ENCODE peak calls at places on chromosomes 4 and X, in five cellular contexts. One of them, this sample, is unnamed.

GRCh38 chr4:147118523-147118922 is 172.9 kb upstream of the TTC29 start:
- DNase-seq in NCI-H1694: no peak
- DNase-seq in GM06990: no peak
- DNase-seq in T-helper 2 cell: no peak
- DNase-seq in bronchial epithelial cell: no peak
- DNase-seq in this sample: no peak

GRCh38 chr4:5941601-5942000 is 48.7 kb upstream of the CRMP1 start:
- DNase-seq in NCI-H1694: no peak
- DNase-seq in GM06990: no peak
- DNase-seq in T-helper 2 cell: no peak
- DNase-seq in bronchial epithelial cell: no peak
- DNase-seq in this sample: no peak

GRCh38 chrX:134761788-134762187 is 103.5 kb upstream of the PLAC1 start:
- DNase-seq in NCI-H1694: peak
- DNase-seq in GM06990: no peak
- DNase-seq in T-helper 2 cell: no peak
- DNase-seq in bronchial epithelial cell: no peak
- DNase-seq in this sample: no peak

GRCh38 chrX:136851526-136851925 is 29.0 kb downstream of the RBMX start:
- DNase-seq in NCI-H1694: no peak
- DNase-seq in GM06990: no peak
- DNase-seq in T-helper 2 cell: no peak
- DNase-seq in bronchial epithelial cell: no peak
- DNase-seq in this sample: no peak

GRCh38 chrX:120450163-120450562 is 18.9 kb downstream of the LAMP2 start:
- DNase-seq in NCI-H1694: no peak
- DNase-seq in GM06990: no peak
- DNase-seq in T-helper 2 cell: no peak
- DNase-seq in bronchial epithelial cell: no peak
- DNase-seq in this sample: no peak

GRCh38 chr4:180333156-180333555 is 1910.0 kb upstream of the TENM3 start:
- DNase-seq in NCI-H1694: no peak
- DNase-seq in GM06990: no peak
- DNase-seq in T-helper 2 cell: no peak
- DNase-seq in bronchial epithelial cell: peak
- DNase-seq in this sample: no peak

GRCh38 chrX:17590892-17591740 is 146.2 kb upstream of the SCML1 start:
- DNase-seq in NCI-H1694: peak
- DNase-seq in GM06990: no peak
- DNase-seq in T-helper 2 cell: no peak
- DNase-seq in bronchial epithelial cell: peak
- DNase-seq in this sample: peak

GRCh38 chr4:29278580-29278979 is 1441.6 kb upstream of the PCDH7 start:
- DNase-seq in NCI-H1694: no peak
- DNase-seq in GM06990: no peak
- DNase-seq in T-helper 2 cell: no peak
- DNase-seq in bronchial epithelial cell: no peak
- DNase-seq in this sample: no peak

GRCh38 chr4:89899157-89899556 is 4.5 kb downstream of the MMRN1 start:
- DNase-seq in NCI-H1694: no peak
- DNase-seq in GM06990: no peak
- DNase-seq in T-helper 2 cell: no peak
- DNase-seq in bronchial epithelial cell: no peak
- DNase-seq in this sample: no peak

GRCh38 chrX:22340022-22340616 is 67.4 kb downstream of the CBLL2 start:
- DNase-seq in NCI-H1694: no peak
- DNase-seq in GM06990: no peak
- DNase-seq in T-helper 2 cell: no peak
- DNase-seq in bronchial epithelial cell: peak
- DNase-seq in this sample: no peak

GRCh38 chr4:72496119-72496518 is 72.9 kb downstream of the ADAMTS3 start:
- DNase-seq in NCI-H1694: no peak
- DNase-seq in GM06990: no peak
- DNase-seq in T-helper 2 cell: no peak
- DNase-seq in bronchial epithelial cell: peak
- DNase-seq in this sample: no peak

This sample was measured in DMS 273 treated with DMSO at 0.1 percent for 48 hours.